ENCODE peak calls at places on chromosomes 4 and X, in seven cellular contexts. One of them, this sample, is unnamed.

GRCh38 chr4:41212221-41213203 is 1.8 kb downstream of the APBB2 start:
- DNase-seq in OCI-LY7: peak
- DNase-seq in nephron progenitor cell: no peak
- DNase-seq in T1000: peak
- DNase-seq in BE2C: peak
- DNase-seq in spleen: no peak
- DNase-seq in KBM-7: peak
- DNase-seq in this sample: no peak

GRCh38 chr4:172978848-172979247 is 189.8 kb upstream of the GALNT7 start:
- DNase-seq in OCI-LY7: no peak
- DNase-seq in nephron progenitor cell: no peak
- DNase-seq in T1000: no peak
- DNase-seq in BE2C: no peak
- DNase-seq in spleen: no peak
- DNase-seq in KBM-7: no peak
- DNase-seq in this sample: no peak

GRCh38 chr4:5683566-5683965 is 24.8 kb downstream of the EVC2 start:
- DNase-seq in OCI-LY7: no peak
- DNase-seq in nephron progenitor cell: no peak
- DNase-seq in T1000: no peak
- DNase-seq in BE2C: no peak
- DNase-seq in spleen: no peak
- DNase-seq in KBM-7: no peak
- DNase-seq in this sample: no peak

GRCh38 chr4:189385098-189385497 is 555.6 kb upstream of the FRG1 start:
- DNase-seq in OCI-LY7: no peak
- DNase-seq in nephron progenitor cell: no peak
- DNase-seq in T1000: no peak
- DNase-seq in BE2C: no peak
- DNase-seq in spleen: no peak
- DNase-seq in KBM-7: no peak
- DNase-seq in this sample: no peak

GRCh38 chrX:153773218-153773611 is 7.6 kb upstream of the SRPK3 start:
- DNase-seq in OCI-LY7: no peak
- DNase-seq in nephron progenitor cell: no peak
- DNase-seq in T1000: no peak
- DNase-seq in BE2C: no peak
- DNase-seq in spleen: peak
- DNase-seq in KBM-7: no peak
- DNase-seq in this sample: no peak

GRCh38 chr4:186190456-186191265 is 706 bp upstream of the CYP4V2 start:
- DNase-seq in OCI-LY7: peak
- DNase-seq in nephron progenitor cell: peak
- DNase-seq in T1000: no peak
- DNase-seq in BE2C: peak
- DNase-seq in spleen: peak
- DNase-seq in KBM-7: no peak
- DNase-seq in this sample: peak

GRCh38 chr4:3810796-3811485 is 44.8 kb downstream of the ADRA2C start:
- DNase-seq in OCI-LY7: no peak
- DNase-seq in nephron progenitor cell: no peak
- DNase-seq in T1000: no peak
- DNase-seq in BE2C: no peak
- DNase-seq in spleen: no peak
- DNase-seq in KBM-7: no peak
- DNase-seq in this sample: peak

GRCh38 chr4:43251760-43252317 is 359.3 kb downstream of the GRXCR1 start:
- DNase-seq in OCI-LY7: no peak
- DNase-seq in nephron progenitor cell: no peak
- DNase-seq in T1000: no peak
- DNase-seq in BE2C: no peak
- DNase-seq in spleen: no peak
- DNase-seq in KBM-7: no peak
- DNase-seq in this sample: no peak

GRCh38 chrX:70244881-70245280 is 10.4 kb downstream of the AWAT1 start:
- DNase-seq in OCI-LY7: no peak
- DNase-seq in nephron progenitor cell: no peak
- DNase-seq in T1000: no peak
- DNase-seq in BE2C: no peak
- DNase-seq in spleen: no peak
- DNase-seq in KBM-7: no peak
- DNase-seq in this sample: no peak

GRCh38 chrX:10755477-10756334 is 135.3 kb upstream of the MID1 start:
- DNase-seq in OCI-LY7: no peak
- DNase-seq in nephron progenitor cell: peak
- DNase-seq in T1000: peak
- DNase-seq in BE2C: no peak
- DNase-seq in spleen: no peak
- DNase-seq in KBM-7: no peak
- DNase-seq in this sample: no peak

GRCh38 chr4:91427171-91427570 is 876.6 kb upstream of the GRID2 start:
- DNase-seq in OCI-LY7: no peak
- DNase-seq in nephron progenitor cell: no peak
- DNase-seq in T1000: no peak
- DNase-seq in BE2C: no peak
- DNase-seq in spleen: no peak
- DNase-seq in KBM-7: no peak
- DNase-seq in this sample: no peak

GRCh38 chr4:182207806-182208483 is 35.3 kb upstream of the TENM3 start:
- DNase-seq in OCI-LY7: no peak
- DNase-seq in nephron progenitor cell: no peak
- DNase-seq in T1000: no peak
- DNase-seq in BE2C: no peak
- DNase-seq in spleen: no peak
- DNase-seq in KBM-7: no peak
- DNase-seq in this sample: no peak

GRCh38 chrX:1442016-1442665 is 10.6 kb downstream of the ASMTL start:
- DNase-seq in OCI-LY7: no peak
- DNase-seq in nephron progenitor cell: no peak
- DNase-seq in T1000: no peak
- DNase-seq in BE2C: no peak
- DNase-seq in spleen: peak
- DNase-seq in KBM-7: no peak
- DNase-seq in this sample: peak

GRCh38 chrX:54452920-54453319 is 12.7 kb downstream of the TSR2 start:
- DNase-seq in OCI-LY7: peak
- DNase-seq in nephron progenitor cell: peak
- DNase-seq in T1000: no peak
- DNase-seq in BE2C: peak
- DNase-seq in spleen: peak
- DNase-seq in KBM-7: peak
- DNase-seq in this sample: no peak

GRCh38 chrX:37455381-37455780 is 106.2 kb downstream of the PRRG1 start:
- DNase-seq in OCI-LY7: no peak
- DNase-seq in nephron progenitor cell: no peak
- DNase-seq in T1000: no peak
- DNase-seq in BE2C: no peak
- DNase-seq in spleen: no peak
- DNase-seq in KBM-7: peak
- DNase-seq in this sample: no peak

GRCh38 chr4:141131738-141132688 is 1.3 kb downstream of the RNF150 start:
- DNase-seq in OCI-LY7: no peak
- DNase-seq in nephron progenitor cell: peak
- DNase-seq in T1000: no peak
- DNase-seq in BE2C: peak
- DNase-seq in spleen: peak
- DNase-seq in KBM-7: peak
- DNase-seq in this sample: peak

GRCh38 chr4:180665994-180666818 is 1577.0 kb upstream of the TENM3 start:
- DNase-seq in OCI-LY7: peak
- DNase-seq in nephron progenitor cell: peak
- DNase-seq in T1000: no peak
- DNase-seq in BE2C: peak
- DNase-seq in spleen: no peak
- DNase-seq in KBM-7: peak
- DNase-seq in this sample: no peak

GRCh38 chr4:123977623-123978022 is 581.0 kb downstream of the SPRY1 start:
- DNase-seq in OCI-LY7: no peak
- DNase-seq in nephron progenitor cell: no peak
- DNase-seq in T1000: no peak
- DNase-seq in BE2C: no peak
- DNase-seq in spleen: no peak
- DNase-seq in KBM-7: no peak
- DNase-seq in this sample: no peak

GRCh38 chrX:105190252-105190853 is 30.1 kb downstream of the TEX13A start:
- DNase-seq in OCI-LY7: peak
- DNase-seq in nephron progenitor cell: peak
- DNase-seq in T1000: no peak
- DNase-seq in BE2C: no peak
- DNase-seq in spleen: no peak
- DNase-seq in KBM-7: peak
- DNase-seq in this sample: no peak

GRCh38 chr4:180674629-180675367 is 1568.4 kb upstream of the TENM3 start:
- DNase-seq in OCI-LY7: peak
- DNase-seq in nephron progenitor cell: no peak
- DNase-seq in T1000: no peak
- DNase-seq in BE2C: no peak
- DNase-seq in spleen: no peak
- DNase-seq in KBM-7: no peak
- DNase-seq in this sample: no peak

GRCh38 chr4:145732416-145732815 is 52.5 kb downstream of the C4orf51 start:
- DNase-seq in OCI-LY7: no peak
- DNase-seq in nephron progenitor cell: no peak
- DNase-seq in T1000: no peak
- DNase-seq in BE2C: no peak
- DNase-seq in spleen: no peak
- DNase-seq in KBM-7: no peak
- DNase-seq in this sample: no peak

GRCh38 chrX:110045988-110046387 is 43.1 kb downstream of the TMEM164 start:
- DNase-seq in OCI-LY7: no peak
- DNase-seq in nephron progenitor cell: no peak
- DNase-seq in T1000: no peak
- DNase-seq in BE2C: no peak
- DNase-seq in spleen: no peak
- DNase-seq in KBM-7: no peak
- DNase-seq in this sample: no peak

This sample was measured in kidney.